ENCODE peak calls at places on chromosomes 3 and 15, in seven cellular contexts. K, C, A, P, Y, V and M are unnamed samples.

GRCh38 chr3:184052773-184053172 is at the start of gene HTR3C:
- DNase-seq in A (no peak), C (no peak), K (no peak), V (no peak), Y (no peak), P (no peak), M (no peak)

GRCh38 chr15:66651198-66651597 is 50.8 kb upstream of the SMAD6 start:
- DNase-seq in V (no peak), P (no peak), K (no peak), Y (peak), C (no peak), A (no peak), M (no peak)

GRCh38 chr3:9404680-9405079 is 7.3 kb downstream of the SETD5 start:
- DNase-seq in Y (no peak), A (no peak), P (no peak), C (no peak), V (no peak), K (no peak), M (no peak)

GRCh38 chr3:134330895-134331810 is 43.1 kb downstream of the AMOTL2 start:
- DNase-seq in P (peak), V (no peak), A (no peak), C (no peak), Y (no peak), K (no peak), M (no peak)

GRCh38 chr15:68186671-68187397 is 18.3 kb downstream of the CALML4 start:
- DNase-seq in K (no peak), C (peak), Y (no peak), A (no peak), P (peak), V (no peak), M (no peak)

GRCh38 chr3:104988491-104988890 is 378.2 kb upstream of the ALCAM start:
- DNase-seq in V (no peak), A (no peak), Y (no peak), K (no peak), C (no peak), P (no peak), M (no peak)

GRCh38 chr3:194139085-194139976 is 3.4 kb downstream of the HES1 start:
- DNase-seq in A (no peak), K (no peak), P (peak), Y (peak), C (peak), V (no peak), M (peak)

GRCh38 chr15:37100109-37100873 is at the start of gene MEIS2:
- DNase-seq in K (peak), Y (peak), C (peak), V (peak), P (peak), A (no peak), M (no peak)

GRCh38 chr15:41981373-41982132 is 9.2 kb upstream of the EHD4 start:
- DNase-seq in P (no peak), A (no peak), C (no peak), Y (no peak), V (no peak), K (no peak), M (no peak)

GRCh38 chr15:47620960-47621681 is 96.2 kb upstream of the SEMA6D start:
- DNase-seq in P (peak), V (no peak), K (no peak), A (no peak), Y (no peak), C (peak), M (no peak)

GRCh38 chr15:87591042-87591441 is 665.5 kb downstream of the NTRK3 start:
- DNase-seq in C (no peak), V (no peak), Y (no peak), P (no peak), A (no peak), K (no peak), M (no peak)